ENCODE peak calls at places on chromosomes 4 and X, in four cellular contexts. N is HepG2, M is HEK293T, A is GM12878. O is an unnamed sample.

GRCh38 chr4:80058740-80059139 is 14.3 kb downstream of the ANTXR2 start:
- DNase-seq in N (no peak), M (no peak), A (peak), O (peak)

GRCh38 chrX:72131317-72132294 is at the start of gene RTL5:
- DNase-seq in N (peak), M (peak), A (no peak), O (peak)

GRCh38 chr4:25172964-25173917 is 13.0 kb upstream of the SEPSECS start:
- DNase-seq in N (no peak), M (no peak), A (no peak), O (peak)

GRCh38 chrX:118974088-118974907 is at the start of gene LONRF3:
- DNase-seq in N (peak), M (no peak), A (no peak), O (peak)

GRCh38 chr4:2939383-2940243 is 23.6 kb downstream of the NOP14 start:
- DNase-seq in N (no peak), M (no peak), A (no peak), O (no peak)

GRCh38 chrX:72253686-72254085 is 14.9 kb upstream of the ERCC6L start:
- DNase-seq in N (no peak), M (no peak), A (no peak), O (no peak)

GRCh38 chr4:9804918-9805317 is 23.5 kb downstream of the DRD5 start:
- DNase-seq in N (no peak), M (no peak), A (no peak), O (no peak)

GRCh38 chrX:18410038-18410437 is 15.4 kb upstream of the CDKL5 start:
- DNase-seq in N (no peak), M (no peak), A (no peak), O (no peak)

GRCh38 chr4:7244343-7244680 is 52.0 kb downstream of the SORCS2 start:
- DNase-seq in N (no peak), M (no peak), A (no peak), O (no peak)

GRCh38 chr4:5812506-5813229 is 80.2 kb downstream of the CRMP1 start:
- DNase-seq in N (peak), M (peak), A (no peak), O (peak)

GRCh38 chr4:38860788-38861424 is 4.3 kb upstream of the TLR6 start:
- DNase-seq in N (peak), M (peak), A (peak), O (peak)

GRCh38 chr4:151540728-151541437 is 131.9 kb downstream of the FHIP1A start:
- DNase-seq in N (no peak), M (peak), A (no peak), O (no peak)

GRCh38 chr4:80188801-80189458 is 8.4 kb upstream of the PRDM8 start:
- DNase-seq in N (no peak), M (no peak), A (no peak), O (no peak)

GRCh38 chrX:151268836-151269235 is 92.5 kb downstream of the GPR50 start:
- DNase-seq in N (no peak), M (no peak), A (no peak), O (no peak)

GRCh38 chr4:6190486-6190885 is 9.9 kb downstream of the JAKMIP1 start:
- DNase-seq in N (no peak), M (no peak), A (no peak), O (no peak)

GRCh38 chr4:150302553-150302952 is 224.3 kb downstream of the DCLK2 start:
- DNase-seq in N (peak), M (no peak), A (no peak), O (peak)

GRCh38 chr4:10442976-10443375 is 14.2 kb downstream of the ZNF518B start:
- DNase-seq in N (no peak), M (no peak), A (no peak), O (no peak)

GRCh38 chrX:49165901-49166881 is 3.6 kb downstream of the MAGIX start:
- DNase-seq in N (no peak), M (peak), A (peak), O (peak)

GRCh38 chrX:63746278-63746677 is 38.7 kb downstream of the ARHGEF9 start:
- DNase-seq in N (no peak), M (no peak), A (no peak), O (no peak)

GRCh38 chr4:176191974-176192373 is 3.4 kb downstream of the SPATA4 start:
- DNase-seq in N (no peak), M (no peak), A (no peak), O (no peak)

GRCh38 chr4:183876268-183876934 is 28.7 kb upstream of the STOX2 start:
- DNase-seq in N (no peak), M (peak), A (no peak), O (no peak)

GRCh38 chr4:120659626-120660170 is 262.8 kb downstream of the PRDM5 start:
- DNase-seq in N (no peak), M (no peak), A (no peak), O (no peak)

GRCh38 chr4:40178672-40179071 is 18.2 kb upstream of the RHOH start:
- DNase-seq in N (no peak), M (no peak), A (no peak), O (no peak)

GRCh38 chr4:84189138-84189537 is 310.0 kb downstream of the NKX6-1 start:
- DNase-seq in N (no peak), M (no peak), A (no peak), O (no peak)

GRCh38 chrX:148930330-148930729 is 429.9 kb downstream of the AFF2 start:
- DNase-seq in N (no peak), M (no peak), A (no peak), O (no peak)

GRCh38 chr4:177461606-177462005 is 19.4 kb upstream of the AGA start:
- DNase-seq in N (no peak), M (no peak), A (no peak), O (no peak)
- TF ChIP-seq FOXK2 in N (no peak), M (no peak), A (no peak), O (no peak)

GRCh38 chr4:185179488-185179887 is 24.3 kb downstream of the CFAP97 start:
- DNase-seq in N (no peak), M (no peak), A (no peak), O (no peak)

GRCh38 chr4:185186769-185187168 is 17.0 kb downstream of the CFAP97 start:
- DNase-seq in N (no peak), M (no peak), A (no peak), O (no peak)

GRCh38 chr4:185182196-185182595 is 21.6 kb downstream of the CFAP97 start:
- DNase-seq in N (no peak), M (no peak), A (no peak), O (no peak)

DNA sequence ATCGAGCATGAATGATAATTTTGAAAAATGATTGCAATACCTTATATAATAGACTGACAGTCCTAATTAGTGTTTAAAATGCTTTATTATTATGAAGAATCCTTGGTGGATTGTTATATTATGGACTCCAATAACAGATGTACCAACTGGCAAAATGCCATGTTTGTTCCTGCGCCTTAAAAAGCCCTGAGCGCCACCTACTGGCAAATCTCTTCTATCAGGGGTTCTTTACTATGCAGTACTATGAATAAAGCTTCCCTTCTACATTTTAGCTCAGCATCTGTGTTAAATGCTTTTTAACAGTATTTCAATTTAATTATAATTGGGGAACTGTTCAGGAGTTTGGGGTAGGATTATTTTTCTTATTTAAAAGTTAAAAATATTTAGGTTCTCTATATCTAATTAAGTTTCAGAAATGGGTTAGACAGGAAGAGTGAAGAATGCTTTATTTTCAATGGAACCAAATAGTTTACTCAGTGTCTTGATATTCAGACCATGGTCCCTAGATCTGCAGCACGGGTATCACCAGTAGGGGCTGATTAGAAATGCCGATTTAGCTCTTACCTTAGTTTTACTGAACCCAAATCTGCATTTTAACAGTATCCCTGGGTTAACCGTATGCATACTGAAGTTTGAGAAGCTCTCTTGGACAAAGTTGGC is 20.0 kb downstream of the CFAP97 start:
- DNase-seq in N (peak), M (peak), A (no peak), O (peak)
- TF ChIP-seq FOXK2 in N (no peak), M (no peak), A (no peak), O (no peak)

GRCh38 chr4:1204828-1205591 is 32.6 kb upstream of the SPON2 start:
- DNase-seq in N (peak), M (no peak), A (no peak), O (no peak)
- TF ChIP-seq FOXK2 in N (no peak), M (no peak), A (no peak), O (no peak)

GRCh38 chrX:126655061-126655460 is 102.4 kb upstream of the DCAF12L1 start:
- DNase-seq in N (no peak), M (no peak), A (no peak), O (no peak)

GRCh38 chrX:126658447-126658846 is 105.8 kb upstream of the DCAF12L1 start:
- DNase-seq in N (no peak), M (no peak), A (no peak), O (no peak)
- TF ChIP-seq FOXK2 in N (no peak), M (no peak), A (no peak), O (no peak)

GRCh38 chr4:154312246-154312645 is 179.4 kb downstream of the DCHS2 start:
- DNase-seq in N (no peak), M (no peak), A (no peak), O (no peak)
- TF ChIP-seq FOXK2 in N (no peak), M (no peak), A (no peak), O (no peak)

GRCh38 chrX:30748337-30748960 is 95.2 kb downstream of the GK start:
- DNase-seq in N (peak), M (no peak), A (no peak), O (peak)
- TF ChIP-seq FOXK2 in N (no peak), M (no peak), A (no peak), O (no peak)

DNA sequence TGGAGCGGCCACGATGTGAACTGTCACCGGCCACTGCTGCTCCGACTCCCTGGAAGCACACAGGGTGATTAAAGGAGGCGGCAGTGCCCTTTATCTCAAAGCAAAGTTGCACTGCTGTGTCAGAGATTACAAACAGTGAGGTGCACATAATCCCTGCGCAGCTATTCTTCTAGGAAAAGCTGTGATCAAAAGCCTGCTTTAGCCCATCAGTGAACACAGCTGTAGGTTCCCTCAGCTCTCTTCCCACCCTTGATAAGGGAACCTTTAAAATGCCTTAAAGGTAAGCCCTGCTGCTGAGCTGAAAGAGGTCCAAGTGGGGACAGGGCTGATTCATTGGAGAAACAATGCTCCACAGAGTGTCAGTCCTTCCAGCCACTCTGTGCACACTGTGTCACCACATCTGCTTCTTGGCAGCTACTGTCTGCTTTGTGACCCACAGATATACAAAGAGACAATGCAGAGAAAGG is 127.6 kb downstream of the EIF4E start:
- DNase-seq in N (no peak), M (no peak), A (no peak), O (no peak)
- TF ChIP-seq FOXK2 in N (no peak), M (no peak), A (no peak), O (no peak)

O was measured in K562.